ENCODE peak calls at places on chromosomes 11 and 22, in six cellular contexts. N, K, E, U, T and J are unnamed samples.

GRCh38 chr22:30204742-30205111 is 41.8 kb downstream of the LIF start:
- DNase-seq in N (peak), T (no peak), K (no peak), U (peak), E (no peak), J (peak)

GRCh38 chr22:30390974-30391691 is 3.9 kb upstream of the RNF215 start:
- DNase-seq in T (no peak), U (peak), E (peak), K (peak), N (no peak), J (peak)

GRCh38 chr22:22348127-22348814 is 103.7 kb downstream of the VPREB1 start:
- DNase-seq in U (no peak), T (peak), N (no peak), E (peak), K (no peak), J (no peak)

GRCh38 chr11:125257185-125257584 is 92.6 kb downstream of the PKNOX2 start:
- DNase-seq in N (no peak), K (no peak), U (no peak), T (no peak), E (no peak), J (no peak)

GRCh38 chr22:17990167-17990566 is 34.2 kb downstream of the MICAL3 start:
- DNase-seq in K (no peak), E (no peak), T (no peak), N (no peak), U (no peak), J (no peak)

GRCh38 chr11:22244986-22245592 is 52.2 kb downstream of the ANO5 start:
- DNase-seq in E (peak), T (peak), N (no peak), K (no peak), U (peak), J (peak)

GRCh38 chr22:30183861-30184278 is 62.7 kb downstream of the LIF start:
- DNase-seq in K (no peak), E (no peak), T (no peak), N (no peak), U (no peak), J (no peak)

GRCh38 chr11:76208829-76209670 is 2.7 kb upstream of the WNT11 start:
- DNase-seq in N (peak), T (peak), U (peak), E (no peak), K (peak), J (no peak)

GRCh38 chr11:125990244-125990643 is 44.4 kb downstream of the VSIG10L2 start:
- DNase-seq in T (no peak), K (no peak), N (no peak), U (peak), E (no peak), J (no peak)

GRCh38 chr22:28711341-28711740 is 30.3 kb downstream of the CHEK2 start:
- DNase-seq in K (no peak), E (no peak), T (no peak), N (no peak), U (no peak), J (no peak)
- H3K4me3 ChIP-seq in K (no peak), E (no peak), T (no peak), N (no peak), U (peak), J (peak)

GRCh38 chr11:61022311-61023085 is 51.0 kb downstream of the CD6 start:
- DNase-seq in K (no peak), N (no peak), U (no peak), T (no peak), E (no peak), J (no peak)
- H3K4me3 ChIP-seq in K (no peak), N (no peak), U (no peak), T (no peak), E (no peak), J (no peak)

GRCh38 chr11:78340530-78340929 is 77.1 kb downstream of the GAB2 start:
- DNase-seq in K (no peak), N (no peak), E (no peak), T (no peak), U (no peak), J (no peak)

GRCh38 chr11:78343303-78343702 is 74.3 kb downstream of the GAB2 start:
- DNase-seq in K (no peak), N (no peak), E (no peak), T (no peak), U (no peak), J (no peak)

GRCh38 chr11:78344114-78344513 is 73.5 kb downstream of the GAB2 start:
- DNase-seq in E (no peak), T (no peak), N (no peak), U (no peak), K (no peak), J (no peak)

GRCh38 chr11:78339945-78340344 is 77.7 kb downstream of the GAB2 start:
- DNase-seq in T (no peak), K (no peak), N (no peak), E (no peak), U (no peak), J (no peak)

GRCh38 chr11:78341841-78342240 is 75.8 kb downstream of the GAB2 start:
- DNase-seq in E (no peak), T (no peak), K (no peak), U (no peak), N (no peak), J (no peak)
- H3K4me3 ChIP-seq in E (no peak), T (no peak), K (no peak), U (no peak), N (no peak), J (no peak)

GRCh38 chr22:25493794-25494193 is 70.7 kb upstream of the GRK3 start:
- DNase-seq in E (no peak), K (no peak), U (no peak), N (no peak), T (no peak), J (no peak)
- H3K4me3 ChIP-seq in E (no peak), K (no peak), U (no peak), N (no peak), T (no peak), J (no peak)

DNA sequence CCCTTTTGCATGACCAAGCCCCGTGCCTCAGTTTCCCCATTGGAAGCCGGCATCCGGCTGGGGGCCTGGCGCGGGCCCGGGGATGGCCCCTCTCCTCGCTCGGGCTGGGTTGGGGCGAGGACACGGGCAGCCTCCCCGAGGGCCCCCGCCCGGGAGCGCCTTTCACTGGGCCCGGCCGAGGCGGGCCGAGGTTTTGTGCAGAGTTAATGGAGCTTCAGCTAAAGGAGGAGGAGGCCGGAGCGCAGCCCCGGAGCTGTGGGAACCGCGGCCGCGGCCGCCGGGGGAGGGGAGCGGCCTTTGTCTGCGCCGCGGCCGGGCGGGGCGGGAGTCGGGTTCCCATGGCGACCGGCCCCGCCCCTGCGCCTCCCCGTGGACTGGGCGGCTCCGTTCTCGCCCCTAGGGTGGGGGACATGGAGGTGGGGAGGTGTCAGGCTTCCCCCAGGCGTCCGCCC is 1.4 kb upstream of the MAPK11 start:
- DNase-seq in U (peak), T (peak), N (no peak), K (peak), E (no peak), J (no peak)
- H3K4me3 ChIP-seq in U (peak), T (peak), N (peak), K (peak), E (peak), J (peak)

GRCh38 chr22:35894937-35895708 is 133.5 kb downstream of the RBFOX2 start:
- DNase-seq in E (no peak), T (no peak), U (peak), N (no peak), K (no peak), J (no peak)

GRCh38 chr22:35892192-35892591 is 136.4 kb downstream of the RBFOX2 start:
- DNase-seq in N (no peak), K (no peak), T (no peak), U (peak), E (no peak), J (no peak)

GRCh38 chr22:35896306-35896705 is 132.3 kb downstream of the RBFOX2 start:
- DNase-seq in T (no peak), N (no peak), E (no peak), K (no peak), U (no peak), J (no peak)

GRCh38 chr22:35893698-35894097 is 134.9 kb downstream of the RBFOX2 start:
- DNase-seq in K (no peak), U (peak), N (no peak), T (no peak), E (no peak), J (no peak)

GRCh38 chr22:35894464-35894878 is 134.2 kb downstream of the RBFOX2 start:
- DNase-seq in N (no peak), T (no peak), U (no peak), K (no peak), E (no peak), J (no peak)
- H3K4me3 ChIP-seq in N (peak), T (no peak), U (no peak), K (peak), E (no peak), J (no peak)

DNA sequence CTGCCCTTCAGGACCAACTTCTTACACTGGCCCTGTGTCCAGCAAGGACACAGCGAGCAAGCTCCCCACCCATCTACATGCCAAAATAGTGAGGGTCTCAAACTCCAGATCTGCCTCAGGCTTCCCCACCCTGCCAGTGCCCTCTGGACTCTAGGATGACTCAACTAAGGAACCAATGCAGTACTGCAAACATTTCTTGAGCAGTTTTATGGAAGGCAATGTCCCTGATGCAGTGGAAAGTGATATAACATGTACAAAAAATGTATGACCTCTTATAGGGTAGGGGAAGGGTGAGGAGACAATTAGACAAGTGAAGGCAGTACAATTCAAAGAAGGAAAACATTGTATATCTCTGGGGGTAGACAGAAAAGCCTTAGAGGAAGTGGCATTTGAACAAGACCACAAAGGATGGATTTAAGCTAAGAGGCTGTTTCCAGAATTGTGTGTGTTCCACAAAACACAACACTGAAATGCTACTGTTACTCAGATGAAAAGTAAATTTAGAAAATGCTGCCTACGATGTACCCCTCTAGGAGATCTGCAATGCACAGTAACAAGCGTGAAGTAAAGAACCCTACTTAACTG is 47.3 kb downstream of the RAB30 start:
- DNase-seq in E (no peak), T (no peak), N (no peak), U (no peak), K (no peak), J (no peak)
- H3K4me3 ChIP-seq in E (no peak), T (no peak), N (no peak), U (no peak), K (no peak), J (no peak)